ENCODE peak calls at places on chromosomes 13 and 19, in seven cellular contexts. S, L, T, D, V, A and W are unnamed samples.

GRCh38 chr19:51359294-51359693 is 6.9 kb downstream of the ETFB start:
- DNase-seq in V (peak; percentile 86), S (no peak), T (no peak), A (peak; percentile 72), L (no peak), D (no peak), W (no peak)

GRCh38 chr13:63184693-63185092 is 1769.0 kb upstream of the PCDH20 start:
- DNase-seq in L (no peak), S (no peak), T (no peak), A (no peak), V (peak; percentile 51), D (peak; percentile 40), W (no peak)

GRCh38 chr13:33052446-33052845 is 36.2 kb downstream of the KL start:
- DNase-seq in A (no peak), T (no peak), V (peak; percentile 18), L (no peak), S (no peak), D (no peak), W (no peak)

GRCh38 chr19:39106201-39106600 is 19.4 kb upstream of the PAK4 start:
- DNase-seq in A (no peak), L (no peak), D (no peak), T (no peak), V (no peak), S (no peak), W (no peak)

GRCh38 chr13:23378009-23378632 is 55.4 kb downstream of the SACS start:
- DNase-seq in T (peak; percentile 39), S (no peak), A (peak; percentile 85), V (peak; percentile 93), L (no peak), D (no peak), W (no peak)

GRCh38 chr19:53192771-53193533 is at the start of gene ZNF665:
- DNase-seq in A (peak; percentile 94), V (peak; percentile 87), D (peak; percentile 90), T (peak; percentile 62), L (peak; percentile 50), S (peak; percentile 88), W (peak; percentile 76)

GRCh38 chr13:89812856-89813255 is 1534.6 kb upstream of the MIR17HG start:
- DNase-seq in S (no peak), A (no peak), L (no peak), V (no peak), D (no peak), T (no peak), W (no peak)

GRCh38 chr13:112842931-112843391 is 126.1 kb upstream of the MCF2L start:
- DNase-seq in A (no peak), V (no peak), L (no peak), S (no peak), D (no peak), T (no peak), W (no peak)

GRCh38 chr19:27672309-27673047 is 1540.5 kb downstream of the UQCRFS1 start:
- DNase-seq in T (no peak), S (no peak), A (no peak), V (no peak), D (no peak), L (no peak), W (no peak)

GRCh38 chr13:49303533-49304252 is 56.0 kb downstream of the CDADC1 start:
- DNase-seq in D (no peak), L (no peak), T (no peak), S (no peak), A (no peak), V (no peak), W (no peak)

GRCh38 chr13:98548230-98548629 is 28.7 kb downstream of the STK24 start:
- DNase-seq in T (no peak), V (no peak), A (no peak), S (no peak), L (no peak), D (no peak), W (no peak)

GRCh38 chr13:63731896-63732295 is 2316.2 kb upstream of the PCDH20 start:
- DNase-seq in S (no peak), T (no peak), L (no peak), D (no peak), V (no peak), A (no peak), W (no peak)

GRCh38 chr19:15109768-15110417 is 2.7 kb downstream of the SYDE1 start:
- DNase-seq in V (no peak), S (no peak), L (no peak), T (no peak), A (no peak), D (no peak), W (no peak)

GRCh38 chr13:104024416-104025170 is 958.4 kb upstream of the SLC10A2 start:
- DNase-seq in T (no peak), S (no peak), V (peak; percentile 83), L (no peak), D (no peak), A (no peak), W (no peak)

GRCh38 chr13:88937381-88937780 is 1266.2 kb downstream of the SLITRK5 start:
- DNase-seq in T (no peak), S (no peak), D (no peak), L (no peak), A (no peak), V (no peak), W (no peak)

GRCh38 chr13:69092615-69093322 is 1014.9 kb upstream of the ATXN8OS start:
- DNase-seq in D (peak; percentile 12), V (no peak), A (no peak), L (no peak), S (no peak), T (no peak), W (no peak)

GRCh38 chr13:113548171-113548641 is 36.3 kb upstream of the TFDP1 start:
- DNase-seq in S (no peak), A (peak; percentile 64), D (peak; percentile 45), T (no peak), L (no peak), V (peak; percentile 36), W (no peak)

GRCh38 chr13:59038824-59039223 is 1124.9 kb downstream of the DIAPH3 start:
- DNase-seq in V (no peak), S (no peak), T (no peak), A (no peak), L (no peak), D (no peak), W (no peak)

GRCh38 chr13:77033717-77034302 is 6.9 kb upstream of the FBXL3 start:
- DNase-seq in L (no peak), T (no peak), S (no peak), D (no peak), V (no peak), A (no peak), W (no peak)

GRCh38 chr13:95708390-95708774 is 31.4 kb downstream of the DNAJC3 start:
- DNase-seq in L (no peak), T (no peak), A (no peak), V (no peak), D (no peak), S (no peak), W (no peak)

GRCh38 chr13:112779856-112780604 is 90.2 kb downstream of the ATP11A start:
- DNase-seq in V (no peak), D (no peak), L (no peak), S (no peak), A (no peak), T (no peak), W (no peak)

GRCh38 chr19:48754950-48755645 is at the start of gene FGF21:
- DNase-seq in A (no peak), T (no peak), S (no peak), V (no peak), L (no peak), D (no peak), W (no peak)

GRCh38 chr19:13881692-13882418 is 4.9 kb downstream of the NANOS3 start:
- DNase-seq in T (peak; percentile 37), S (no peak), A (peak; percentile 47), D (peak; percentile 29), L (no peak), V (no peak), W (no peak)